ENCODE peak calls at places on chromosomes 12 and 14, in seven cellular contexts. W is kidney, Q is GM23338, F is cardiac muscle cell, V is left ventricle myocardium inferior, Z is mesendoderm, U is aorta. M is an unnamed sample.

GRCh38 chr12:7588703-7589329 is 76.9 kb downstream of the APOBEC1 start:
- DNase-seq in W (no peak), Q (peak; percentile 77), F (peak; percentile 48), V (no peak), Z (peak; percentile 59), U (peak; percentile 52), M (no peak)

GRCh38 chr12:59660921-59661597 is 65.2 kb downstream of the SLC16A7 start:
- DNase-seq in W (no peak), Q (no peak), F (no peak), V (no peak), Z (no peak), U (no peak), M (no peak)

GRCh38 chr14:103488071-103488470 is 34.6 kb downstream of the CKB start:
- DNase-seq in W (no peak), Q (no peak), F (no peak), V (no peak), Z (no peak), U (no peak), M (no peak)

GRCh38 chr14:72528059-72528950 is 365.6 kb downstream of the DPF3 start:
- DNase-seq in W (no peak), Q (no peak), F (no peak), V (no peak), Z (no peak), U (no peak), M (no peak)

GRCh38 chr14:54814076-54814475 is 88.5 kb downstream of the GCH1 start:
- DNase-seq in W (no peak), Q (peak; percentile 73), F (no peak), V (no peak), Z (peak; percentile 50), U (no peak), M (no peak)

GRCh38 chr12:114306646-114307045 is 99.3 kb downstream of the TBX5 start:
- DNase-seq in W (no peak), Q (no peak), F (no peak), V (no peak), Z (no peak), U (no peak), M (no peak)

GRCh38 chr12:50201987-50202521 is 34.9 kb upstream of the CERS5 start:
- DNase-seq in W (no peak), Q (peak; percentile 74), F (no peak), V (no peak), Z (peak; percentile 94), U (no peak), M (peak; percentile 30)

GRCh38 chr12:54563787-54564186 is 14.4 kb downstream of the PDE1B start:
- DNase-seq in W (no peak), Q (no peak), F (no peak), V (no peak), Z (no peak), U (no peak), M (no peak)

GRCh38 chr12:31645944-31646343 is 13.5 kb upstream of the ETFBKMT start:
- DNase-seq in W (no peak), Q (no peak), F (no peak), V (no peak), Z (no peak), U (no peak), M (no peak)

GRCh38 chr14:45679852-45680251 is 426.9 kb upstream of the MIS18BP1 start:
- DNase-seq in W (no peak), Q (no peak), F (no peak), V (no peak), Z (peak; percentile 9), U (no peak), M (no peak)

GRCh38 chr12:4908694-4909396 is 860 bp upstream of the KCNA1 start:
- DNase-seq in W (peak; percentile 65), Q (peak; percentile 96), F (peak; percentile 58), V (no peak), Z (peak; percentile 95), U (no peak), M (no peak)

GRCh38 chr12:96368233-96368632 is 32.0 kb downstream of the CDK17 start:
- DNase-seq in W (no peak), Q (no peak), F (peak; percentile 6), V (peak; percentile 26), Z (peak; percentile 25), U (no peak), M (no peak)
- H3K4me1 ChIP-seq in W (peaks cover 9% of the 10 kb centered on the region), Q (peaks cover 25% of the 10 kb centered on the region), F (peaks cover 13% of the 10 kb centered on the region), V (peaks cover 94% of the 10 kb centered on the region), Z (peaks cover 2% of the 10 kb centered on the region), U (peaks cover 7% of the 10 kb centered on the region), M (peaks cover 12% of the 10 kb centered on the region)

DNA sequence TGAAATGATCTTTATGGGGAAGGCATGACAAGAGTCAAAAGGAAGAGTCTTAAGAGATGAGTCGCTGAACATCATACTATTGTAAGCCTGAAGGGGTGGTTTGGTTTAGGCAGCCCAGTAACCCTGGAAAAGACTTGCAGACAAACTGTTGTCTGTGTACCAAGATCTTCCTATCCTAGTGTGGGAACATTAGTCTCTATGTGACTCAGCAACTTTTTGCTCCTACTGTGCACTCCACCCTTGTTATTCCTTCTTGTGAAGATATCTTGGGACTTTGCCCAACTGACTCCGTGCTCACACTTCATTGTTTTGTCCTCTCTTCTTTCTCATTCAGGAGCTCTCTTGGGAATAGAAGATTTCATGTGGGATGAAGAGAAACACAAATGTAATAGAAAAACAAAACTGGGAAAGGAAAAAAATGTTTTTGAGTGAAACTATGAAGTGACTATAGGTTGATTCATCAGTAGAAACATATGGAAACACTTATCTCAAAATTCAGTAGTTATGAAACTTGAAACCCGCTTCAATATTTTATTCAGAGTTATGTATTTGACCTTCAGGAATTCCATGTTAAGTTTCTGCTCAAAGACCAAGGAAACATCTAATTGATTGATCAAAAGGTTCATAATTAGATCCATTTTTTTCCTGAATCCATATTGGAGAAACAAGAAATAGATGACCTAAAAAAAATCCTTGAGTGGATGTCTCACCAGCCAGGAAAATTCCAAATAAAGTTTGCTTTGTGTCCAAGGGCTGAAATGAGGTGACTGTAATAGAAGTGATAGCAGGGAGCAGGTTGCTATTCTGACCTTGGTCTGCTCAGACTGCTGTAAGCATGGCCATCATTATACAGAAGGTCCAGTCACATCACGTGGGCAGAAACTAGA is 67.2 kb downstream of the BTG1 start:
- DNase-seq in W (no peak), Q (no peak), F (no peak), V (no peak), Z (peak; percentile 10), U (no peak), M (no peak)
- H3K4me3 ChIP-seq in W (no peak overlapping the region), Q (no peak overlapping the region), F (no peak overlapping the region), V (no peak overlapping the region), Z (no peak overlapping the region), U (no peak overlapping the region), M (no peak overlapping the region)

DNA sequence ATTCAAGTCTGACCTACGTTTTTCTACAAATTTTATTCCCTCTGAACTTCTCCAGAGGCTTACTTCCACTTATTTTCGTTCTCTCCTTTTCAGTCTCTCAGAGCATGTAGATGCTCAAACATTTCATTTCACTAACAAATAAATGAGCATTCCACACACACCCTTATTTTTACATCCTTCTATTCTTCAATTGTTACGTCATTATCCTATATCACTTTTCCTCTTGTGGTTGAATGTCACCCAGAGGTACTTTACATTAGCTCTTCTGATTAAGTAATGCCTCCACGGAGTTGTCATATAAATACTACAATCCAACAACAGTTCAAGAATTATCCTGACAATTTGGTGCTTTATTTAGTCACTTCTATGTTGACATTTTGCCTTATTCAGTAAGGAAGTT is 18.3 kb downstream of the FAR2 start:
- DNase-seq in W (no peak), Q (no peak), F (no peak), V (no peak), Z (no peak), U (no peak), M (no peak)
- H3K4me1 ChIP-seq in W (no peaks in the 10 kb centered on the region), Q (no peaks in the 10 kb centered on the region), F (no peaks in the 10 kb centered on the region), V (peaks cover 27% of the 10 kb centered on the region), Z (peaks cover 3% of the 10 kb centered on the region), U (no peaks in the 10 kb centered on the region), M (no peaks in the 10 kb centered on the region)

DNA sequence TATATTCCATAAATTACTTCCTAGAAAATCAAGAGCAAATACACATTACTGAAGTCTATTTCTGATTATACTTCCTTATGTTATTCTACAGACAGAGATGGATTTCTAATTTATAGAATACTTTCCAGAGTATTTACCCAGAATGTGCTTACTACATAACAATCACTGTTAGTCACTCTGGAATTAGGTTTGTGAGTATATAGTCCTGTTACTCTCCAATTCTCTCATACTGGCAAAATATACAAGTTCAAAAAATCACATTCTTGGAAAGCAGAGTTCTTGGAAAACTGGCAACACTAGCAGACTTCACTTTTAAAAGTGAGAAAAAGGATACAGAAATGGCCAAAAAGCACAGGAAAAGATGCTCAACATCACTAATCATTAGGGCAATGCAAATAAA is 7.3 kb downstream of the PPP2R5E start:
- DNase-seq in W (no peak), Q (no peak), F (no peak), V (no peak), Z (no peak), U (no peak), M (no peak)
- H3K4me3 ChIP-seq in W (no peak overlapping the region), Q (no peak overlapping the region), F (no peak overlapping the region), V (no peak overlapping the region), Z (no peak overlapping the region), U (no peak overlapping the region), M (no peak overlapping the region)

DNA sequence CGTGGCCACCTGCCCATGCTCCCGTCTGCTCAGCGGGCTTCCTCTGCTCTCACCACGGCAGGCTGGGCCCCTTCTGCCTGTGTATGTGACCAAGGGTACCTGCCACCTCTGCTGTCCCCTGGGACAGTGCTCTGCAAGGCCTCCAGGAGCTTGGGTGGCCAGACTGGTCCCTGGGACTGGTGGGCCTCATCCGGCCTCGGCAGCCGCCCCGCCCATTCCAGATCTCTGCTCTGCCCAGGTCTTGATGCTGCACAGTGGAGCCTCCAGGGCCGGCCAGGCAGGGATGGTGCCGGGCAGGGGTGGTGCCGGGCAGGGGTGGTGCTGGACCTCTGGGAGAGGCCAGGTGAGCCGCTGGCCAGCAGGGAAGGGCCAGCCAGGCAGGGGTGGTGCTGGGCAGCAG is 9.0 kb downstream of the FBRSL1 start:
- DNase-seq in W (no peak), Q (no peak), F (no peak), V (no peak), Z (no peak), U (no peak), M (no peak)
- H3K4me1 ChIP-seq in W (peaks cover 25% of the 10 kb centered on the region), Q (peaks cover 11% of the 10 kb centered on the region), F (peaks cover 28% of the 10 kb centered on the region), V (peaks cover 99% of the 10 kb centered on the region), Z (peaks cover 5% of the 10 kb centered on the region), U (no peaks in the 10 kb centered on the region), M (peaks cover 85% of the 10 kb centered on the region)

GRCh38 chr12:104477812-104478388 is 21.2 kb downstream of the CHST11 start:
- DNase-seq in W (no peak), Q (no peak), F (no peak), V (no peak), Z (no peak), U (no peak), M (no peak)
- H3K4me3 ChIP-seq in W (no peak overlapping the region), Q (no peak overlapping the region), F (no peak overlapping the region), V (no peak overlapping the region), Z (no peak overlapping the region), U (no peak overlapping the region), M (no peak overlapping the region)

GRCh38 chr12:26719852-26720251 is 113.1 kb downstream of the ITPR2 start:
- DNase-seq in W (no peak), Q (no peak), F (no peak), V (no peak), Z (no peak), U (no peak), M (no peak)
- H3K4me1 ChIP-seq in W (no peaks in the 10 kb centered on the region), Q (no peaks in the 10 kb centered on the region), F (peaks cover 3% of the 10 kb centered on the region), V (peaks cover 21% of the 10 kb centered on the region), Z (no peaks in the 10 kb centered on the region), U (peaks cover 7% of the 10 kb centered on the region), M (peaks cover 18% of the 10 kb centered on the region)

M was measured in pancreas.